ENCODE peak calls at places on chromosome 20, in eight cellular contexts. One of them, this sample, is unnamed. For H3K4me1, the result is how much of the 10 kb centered on the place peaks cover.

GRCh38 chr20:44070139-44070900 is 116.7 kb downstream of the JPH2 start:
- DNase-seq in Panc1: no peak
- DNase-seq in SK-N-SH: no peak
- DNase-seq in A549: no peak
- DNase-seq in HepG2: no peak
- DNase-seq in GM12878: no peak
- DNase-seq in K562: no peak
- DNase-seq in HCT116: no peak
- DNase-seq in this sample: no peak

GRCh38 chr20:51934301-51935002 is 132.1 kb upstream of the SALL4 start:
- DNase-seq in SK-N-SH: no peak
- DNase-seq in HepG2: no peak
- DNase-seq in GM12878: no peak
- DNase-seq in K562: no peak
- DNase-seq in A549: no peak
- DNase-seq in HCT116: no peak
- DNase-seq in Panc1: no peak
- DNase-seq in this sample: no peak

GRCh38 chr20:44196278-44196677 is 9.3 kb upstream of the JPH2 start:
- DNase-seq in HCT116: no peak
- DNase-seq in GM12878: no peak
- DNase-seq in Panc1: no peak
- DNase-seq in HepG2: no peak
- DNase-seq in SK-N-SH: no peak
- DNase-seq in K562: peak
- DNase-seq in A549: peak
- DNase-seq in this sample: no peak

GRCh38 chr20:40463171-40463570 is 225.9 kb downstream of the MAFB start:
- DNase-seq in HepG2: no peak
- DNase-seq in HCT116: no peak
- DNase-seq in Panc1: no peak
- DNase-seq in A549: no peak
- DNase-seq in SK-N-SH: no peak
- DNase-seq in GM12878: no peak
- DNase-seq in K562: no peak
- DNase-seq in this sample: no peak

GRCh38 chr20:13271977-13272975 is 51.2 kb downstream of the ISM1 start:
- DNase-seq in SK-N-SH: no peak
- DNase-seq in HepG2: no peak
- DNase-seq in Panc1: no peak
- DNase-seq in HCT116: no peak
- DNase-seq in A549: no peak
- DNase-seq in K562: no peak
- DNase-seq in GM12878: no peak
- DNase-seq in this sample: no peak

GRCh38 chr20:44028341-44028715 is 113.7 kb downstream of the TOX2 start:
- DNase-seq in HCT116: no peak
- DNase-seq in SK-N-SH: no peak
- DNase-seq in GM12878: no peak
- DNase-seq in K562: no peak
- DNase-seq in A549: no peak
- DNase-seq in Panc1: no peak
- DNase-seq in HepG2: no peak
- DNase-seq in this sample: no peak

GRCh38 chr20:59207742-59208357 is 44.2 kb downstream of the ZNF831 start:
- DNase-seq in HCT116: peak
- DNase-seq in GM12878: peak
- DNase-seq in Panc1: no peak
- DNase-seq in HepG2: peak
- DNase-seq in A549: peak
- DNase-seq in K562: peak
- DNase-seq in SK-N-SH: peak
- DNase-seq in this sample: peak

GRCh38 chr20:10329387-10330005 is 104.5 kb downstream of the MKKS start:
- DNase-seq in SK-N-SH: no peak
- DNase-seq in K562: no peak
- DNase-seq in HCT116: no peak
- DNase-seq in GM12878: no peak
- DNase-seq in Panc1: no peak
- DNase-seq in A549: no peak
- DNase-seq in HepG2: no peak
- DNase-seq in this sample: no peak

GRCh38 chr20:14336667-14337066 is 745 bp downstream of the FLRT3 start:
- DNase-seq in SK-N-SH: no peak
- DNase-seq in Panc1: no peak
- DNase-seq in HCT116: no peak
- DNase-seq in GM12878: no peak
- DNase-seq in A549: peak
- DNase-seq in HepG2: peak
- DNase-seq in K562: no peak
- DNase-seq in this sample: peak

GRCh38 chr20:44231193-44231592 is 15.9 kb upstream of the GDAP1L1 start:
- DNase-seq in K562: no peak
- DNase-seq in HCT116: no peak
- DNase-seq in Panc1: no peak
- DNase-seq in A549: peak
- DNase-seq in GM12878: no peak
- DNase-seq in HepG2: peak
- DNase-seq in SK-N-SH: no peak
- DNase-seq in this sample: no peak

GRCh38 chr20:8631271-8631670 is 437.6 kb upstream of the PLCB4 start:
- DNase-seq in HepG2: no peak
- DNase-seq in SK-N-SH: no peak
- DNase-seq in GM12878: no peak
- DNase-seq in HCT116: no peak
- DNase-seq in A549: no peak
- DNase-seq in Panc1: no peak
- DNase-seq in K562: no peak
- DNase-seq in this sample: no peak

GRCh38 chr20:50354690-50355592 is 155.2 kb upstream of the PTPN1 start:
- DNase-seq in HCT116: no peak
- DNase-seq in Panc1: no peak
- DNase-seq in SK-N-SH: no peak
- DNase-seq in A549: no peak
- DNase-seq in HepG2: no peak
- DNase-seq in GM12878: no peak
- DNase-seq in K562: peak
- DNase-seq in this sample: no peak

GRCh38 chr20:59004763-59005522 is 2.1 kb downstream of the CTSZ start:
- DNase-seq in HepG2: peak
- DNase-seq in GM12878: peak
- DNase-seq in Panc1: no peak
- DNase-seq in K562: no peak
- DNase-seq in HCT116: no peak
- DNase-seq in A549: no peak
- DNase-seq in SK-N-SH: no peak
- DNase-seq in this sample: no peak

GRCh38 chr20:38790210-38791053 is 15.1 kb upstream of the PPP1R16B start:
- DNase-seq in HepG2: peak
- DNase-seq in Panc1: no peak
- DNase-seq in SK-N-SH: peak
- DNase-seq in GM12878: no peak
- DNase-seq in K562: peak
- DNase-seq in A549: peak
- DNase-seq in HCT116: peak
- DNase-seq in this sample: peak

GRCh38 chr20:23125625-23126191 is 39.6 kb upstream of the CD93 start:
- DNase-seq in HepG2: no peak
- DNase-seq in A549: no peak
- DNase-seq in HCT116: no peak
- DNase-seq in SK-N-SH: no peak
- DNase-seq in Panc1: no peak
- DNase-seq in GM12878: no peak
- DNase-seq in K562: no peak
- DNase-seq in this sample: no peak

GRCh38 chr20:47568837-47569410 is 67.2 kb downstream of the NCOA3 start:
- DNase-seq in A549: no peak
- DNase-seq in Panc1: no peak
- DNase-seq in SK-N-SH: no peak
- DNase-seq in HCT116: no peak
- DNase-seq in K562: no peak
- DNase-seq in HepG2: no peak
- DNase-seq in GM12878: no peak
- DNase-seq in this sample: no peak

GRCh38 chr20:57425150-57426013 is 34.2 kb downstream of the RBM38 start:
- DNase-seq in HepG2: no peak
- DNase-seq in HCT116: no peak
- DNase-seq in Panc1: no peak
- DNase-seq in A549: no peak
- DNase-seq in GM12878: no peak
- DNase-seq in K562: peak
- DNase-seq in SK-N-SH: no peak
- DNase-seq in this sample: no peak

GRCh38 chr20:62348604-62349003 is 18.5 kb downstream of the LAMA5 start:
- DNase-seq in SK-N-SH: no peak
- DNase-seq in HepG2: no peak
- DNase-seq in K562: peak
- DNase-seq in A549: no peak
- DNase-seq in HCT116: no peak
- DNase-seq in GM12878: no peak
- DNase-seq in Panc1: no peak
- DNase-seq in this sample: no peak

GRCh38 chr20:44745560-44746366 is at the start of gene KCNK15:
- DNase-seq in GM12878: no peak
- DNase-seq in HCT116: no peak
- DNase-seq in HepG2: no peak
- DNase-seq in Panc1: no peak
- DNase-seq in SK-N-SH: peak
- DNase-seq in A549: no peak
- DNase-seq in K562: peak
- DNase-seq in this sample: peak

GRCh38 chr20:63320616-63321147 is 27.7 kb downstream of the COL20A1 start:
- DNase-seq in K562: no peak
- DNase-seq in HepG2: no peak
- DNase-seq in GM12878: no peak
- DNase-seq in A549: no peak
- DNase-seq in Panc1: no peak
- DNase-seq in HCT116: no peak
- DNase-seq in SK-N-SH: no peak
- DNase-seq in this sample: no peak

GRCh38 chr20:63402178-63402859 is 41.2 kb upstream of the CHRNA4 start:
- DNase-seq in A549: peak
- DNase-seq in SK-N-SH: no peak
- DNase-seq in K562: no peak
- DNase-seq in Panc1: no peak
- DNase-seq in GM12878: no peak
- DNase-seq in HepG2: no peak
- DNase-seq in HCT116: no peak
- DNase-seq in this sample: no peak

DNA sequence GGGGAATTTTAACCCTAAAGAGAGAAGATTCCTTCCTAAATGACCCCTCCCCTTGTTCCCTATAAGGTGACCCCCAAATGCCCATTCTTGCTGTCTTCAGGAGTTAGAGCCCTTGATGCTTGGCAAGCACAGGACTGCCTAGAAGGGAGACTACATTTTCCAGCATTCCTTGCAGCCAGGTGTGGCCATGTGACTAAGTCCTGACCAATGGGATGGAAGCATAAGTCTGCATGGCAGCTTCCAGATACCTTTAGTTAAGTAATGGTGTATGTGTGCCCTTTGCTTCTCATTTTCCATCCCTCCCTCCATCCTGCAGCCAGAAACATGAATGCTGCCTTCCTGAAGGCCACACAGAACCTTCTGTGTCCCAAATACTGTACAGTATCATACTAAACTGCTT is 5.5 kb downstream of the BFSP1 start:
- DNase-seq in SK-N-SH: peak
- DNase-seq in K562: peak
- DNase-seq in Panc1: no peak
- DNase-seq in A549: peak
- DNase-seq in HCT116: peak
- DNase-seq in GM12878: no peak
- DNase-seq in HepG2: peak
- DNase-seq in this sample: peak
- H3K4me1 ChIP-seq in SK-N-SH: under half
- H3K4me1 ChIP-seq in K562: under half
- H3K4me1 ChIP-seq in Panc1: under half
- H3K4me1 ChIP-seq in A549: under half
- H3K4me1 ChIP-seq in HCT116: under half
- H3K4me1 ChIP-seq in GM12878: under half
- H3K4me1 ChIP-seq in HepG2: under half
- H3K4me1 ChIP-seq in this sample: under half

GRCh38 chr20:6468751-6469150 is 298.7 kb upstream of the BMP2 start:
- DNase-seq in K562: no peak
- DNase-seq in Panc1: no peak
- DNase-seq in A549: no peak
- DNase-seq in SK-N-SH: no peak
- DNase-seq in GM12878: no peak
- DNase-seq in HepG2: no peak
- DNase-seq in HCT116: no peak
- DNase-seq in this sample: no peak
- TF ChIP-seq REST in K562: no peak
- TF ChIP-seq REST in Panc1: no peak
- TF ChIP-seq REST in A549: no peak
- TF ChIP-seq REST in SK-N-SH: no peak
- TF ChIP-seq REST in GM12878: no peak
- TF ChIP-seq REST in HepG2: no peak
- TF ChIP-seq REST in HCT116: no peak
- TF ChIP-seq REST in this sample: no peak

GRCh38 chr20:48783533-48784272 is 44.1 kb downstream of the PREX1 start:
- DNase-seq in A549: no peak
- DNase-seq in K562: no peak
- DNase-seq in SK-N-SH: no peak
- DNase-seq in HepG2: no peak
- DNase-seq in HCT116: no peak
- DNase-seq in GM12878: no peak
- DNase-seq in Panc1: no peak
- DNase-seq in this sample: no peak

GRCh38 chr20:48784273-48784641 is 43.5 kb downstream of the PREX1 start:
- DNase-seq in Panc1: no peak
- DNase-seq in HepG2: no peak
- DNase-seq in SK-N-SH: no peak
- DNase-seq in K562: no peak
- DNase-seq in A549: no peak
- DNase-seq in HCT116: no peak
- DNase-seq in GM12878: no peak
- DNase-seq in this sample: no peak

GRCh38 chr20:48786916-48787676 is 40.7 kb downstream of the PREX1 start:
- DNase-seq in HCT116: no peak
- DNase-seq in HepG2: no peak
- DNase-seq in Panc1: no peak
- DNase-seq in K562: no peak
- DNase-seq in A549: no peak
- DNase-seq in SK-N-SH: no peak
- DNase-seq in GM12878: no peak
- DNase-seq in this sample: no peak

GRCh38 chr20:48785256-48785655 is 42.5 kb downstream of the PREX1 start:
- DNase-seq in A549: no peak
- DNase-seq in K562: no peak
- DNase-seq in HCT116: no peak
- DNase-seq in HepG2: no peak
- DNase-seq in GM12878: no peak
- DNase-seq in SK-N-SH: no peak
- DNase-seq in Panc1: no peak
- DNase-seq in this sample: no peak

GRCh38 chr20:48785801-48786200 is 42.0 kb downstream of the PREX1 start:
- DNase-seq in GM12878: no peak
- DNase-seq in A549: no peak
- DNase-seq in HCT116: no peak
- DNase-seq in SK-N-SH: no peak
- DNase-seq in HepG2: no peak
- DNase-seq in K562: no peak
- DNase-seq in Panc1: no peak
- DNase-seq in this sample: no peak
- H3K4me1 ChIP-seq in GM12878: half or more
- H3K4me1 ChIP-seq in A549: under half
- H3K4me1 ChIP-seq in HCT116: under half
- H3K4me1 ChIP-seq in SK-N-SH: under half
- H3K4me1 ChIP-seq in HepG2: under half
- H3K4me1 ChIP-seq in K562: under half
- H3K4me1 ChIP-seq in Panc1: under half
- H3K4me1 ChIP-seq in this sample: under half

GRCh38 chr20:2149507-2149906 is 47.9 kb downstream of the STK35 start:
- DNase-seq in GM12878: no peak
- DNase-seq in A549: no peak
- DNase-seq in HCT116: no peak
- DNase-seq in SK-N-SH: no peak
- DNase-seq in K562: no peak
- DNase-seq in Panc1: no peak
- DNase-seq in HepG2: no peak
- DNase-seq in this sample: peak
- TF ChIP-seq REST in GM12878: no peak
- TF ChIP-seq REST in A549: no peak
- TF ChIP-seq REST in HCT116: no peak
- TF ChIP-seq REST in SK-N-SH: no peak
- TF ChIP-seq REST in K562: no peak
- TF ChIP-seq REST in Panc1: no peak
- TF ChIP-seq REST in HepG2: no peak
- TF ChIP-seq REST in this sample: no peak